ENCODE peak calls at places on chromosomes 16 and 17, in four cellular contexts. One of them, this sample, is unnamed.

GRCh38 chr16:19911204-19911603 is 26.6 kb upstream of the GPRC5B start:
- DNase-seq in K562: no peak
- DNase-seq in SK-N-SH: no peak
- DNase-seq in WTC11: no peak
- DNase-seq in this sample: no peak

GRCh38 chr16:21708533-21709115 is 44.9 kb downstream of the OTOA start:
- DNase-seq in K562: peak; percentile 75
- DNase-seq in WTC11: peak; percentile 82
- DNase-seq in SK-N-SH: peak; percentile 65
- DNase-seq in this sample: peak; percentile 90

GRCh38 chr17:69269174-69269998 is 40.8 kb upstream of the ABCA10 start:
- DNase-seq in WTC11: no peak
- DNase-seq in SK-N-SH: no peak
- DNase-seq in K562: no peak
- DNase-seq in this sample: no peak

GRCh38 chr17:28864991-28865849 is 10.4 kb downstream of the ERAL1 start:
- DNase-seq in WTC11: no peak
- DNase-seq in SK-N-SH: no peak
- DNase-seq in K562: peak; percentile 99
- DNase-seq in this sample: no peak

GRCh38 chr17:22470411-22471175 is 778.3 kb downstream of the KCNJ18 start:
- DNase-seq in SK-N-SH: no peak
- DNase-seq in K562: no peak
- DNase-seq in WTC11: no peak
- DNase-seq in this sample: no peak

GRCh38 chr16:71767060-71767900 is 41.4 kb downstream of the AP1G1 start:
- DNase-seq in WTC11: no peak
- DNase-seq in K562: no peak
- DNase-seq in SK-N-SH: no peak
- DNase-seq in this sample: no peak

GRCh38 chr17:45332989-45333701 is 16.3 kb upstream of the MAP3K14 start:
- DNase-seq in WTC11: no peak
- DNase-seq in K562: peak; percentile 96
- DNase-seq in SK-N-SH: no peak
- DNase-seq in this sample: no peak

GRCh38 chr17:28256370-28256769 is 62.6 kb upstream of the TMEM97 start:
- DNase-seq in K562: no peak
- DNase-seq in WTC11: no peak
- DNase-seq in SK-N-SH: no peak
- DNase-seq in this sample: no peak

GRCh38 chr16:84922351-84923135 is 88.8 kb downstream of the ZDHHC7 start:
- DNase-seq in WTC11: no peak
- DNase-seq in K562: peak; percentile 42
- DNase-seq in SK-N-SH: peak; percentile 88
- DNase-seq in this sample: no peak

GRCh38 chr17:73307130-73307529 is 4.7 kb downstream of the CDC42EP4 start:
- DNase-seq in SK-N-SH: no peak
- DNase-seq in WTC11: no peak
- DNase-seq in K562: no peak
- DNase-seq in this sample: no peak

GRCh38 chr17:64133546-64134215 is 3.7 kb upstream of the ERN1 start:
- DNase-seq in WTC11: no peak
- DNase-seq in SK-N-SH: peak; percentile 80
- DNase-seq in K562: peak; percentile 77
- DNase-seq in this sample: no peak

GRCh38 chr16:86874141-86874540 is 295.8 kb downstream of the FOXL1 start:
- DNase-seq in K562: peak; percentile 39
- DNase-seq in WTC11: peak; percentile 80
- DNase-seq in SK-N-SH: peak; percentile 62
- DNase-seq in this sample: peak; percentile 90

GRCh38 chr16:80948886-80949502 is 57.7 kb downstream of the CMC2 start:
- DNase-seq in K562: peak; percentile 81
- DNase-seq in SK-N-SH: peak; percentile 44
- DNase-seq in WTC11: peak; percentile 82
- DNase-seq in this sample: peak; percentile 88

GRCh38 chr16:17369441-17369951 is 101.3 kb downstream of the XYLT1 start:
- DNase-seq in SK-N-SH: no peak
- DNase-seq in WTC11: no peak
- DNase-seq in K562: no peak
- DNase-seq in this sample: no peak

GRCh38 chr17:44217738-44218343 is 1.6 kb downstream of the UBTF start:
- DNase-seq in K562: no peak
- DNase-seq in WTC11: no peak
- DNase-seq in SK-N-SH: no peak
- DNase-seq in this sample: no peak

GRCh38 chr17:27938864-27939263 is 45.7 kb upstream of the LYRM9 start:
- DNase-seq in K562: no peak
- DNase-seq in SK-N-SH: no peak
- DNase-seq in WTC11: no peak
- DNase-seq in this sample: no peak

GRCh38 chr16:24471616-24472015 is 67.8 kb upstream of the RBBP6 start:
- DNase-seq in WTC11: no peak
- DNase-seq in K562: no peak
- DNase-seq in SK-N-SH: no peak
- DNase-seq in this sample: no peak

GRCh38 chr17:41906465-41907184 is 12.1 kb downstream of the ACLY start:
- DNase-seq in SK-N-SH: no peak
- DNase-seq in K562: no peak
- DNase-seq in WTC11: no peak
- DNase-seq in this sample: no peak

GRCh38 chr16:68146583-68146982 is 61.4 kb downstream of the NFATC3 start:
- DNase-seq in WTC11: no peak
- DNase-seq in SK-N-SH: peak; percentile 50
- DNase-seq in K562: peak; percentile 21
- DNase-seq in this sample: no peak

GRCh38 chr17:65457635-65458257 is 103.7 kb downstream of the AXIN2 start:
- DNase-seq in WTC11: no peak
- DNase-seq in SK-N-SH: no peak
- DNase-seq in K562: no peak
- DNase-seq in this sample: no peak

GRCh38 chr17:38914741-38915638 is 10.4 kb upstream of the LASP1NB start:
- DNase-seq in WTC11: peak; percentile 62
- DNase-seq in K562: no peak
- DNase-seq in SK-N-SH: peak; percentile 67
- DNase-seq in this sample: no peak

GRCh38 chr17:77746901-77747620 is 211.4 kb upstream of the TNRC6C start:
- DNase-seq in WTC11: peak; percentile 12
- DNase-seq in SK-N-SH: no peak
- DNase-seq in K562: no peak
- DNase-seq in this sample: no peak

GRCh38 chr16:13178318-13178717 is 276.9 kb downstream of the SHISA9 start:
- DNase-seq in WTC11: no peak
- DNase-seq in K562: no peak
- DNase-seq in SK-N-SH: no peak
- DNase-seq in this sample: no peak

GRCh38 chr16:24819462-24820040 is 26.2 kb upstream of the SLC5A11 start:
- DNase-seq in WTC11: no peak
- DNase-seq in SK-N-SH: no peak
- DNase-seq in K562: no peak
- DNase-seq in this sample: no peak

GRCh38 chr16:1561836-1562235 is 28.4 kb downstream of the TMEM204 start:
- DNase-seq in SK-N-SH: no peak
- DNase-seq in WTC11: no peak
- DNase-seq in K562: no peak
- DNase-seq in this sample: no peak

GRCh38 chr16:19127205-19127604 is 13.4 kb downstream of the ITPRIPL2 start:
- DNase-seq in SK-N-SH: no peak
- DNase-seq in K562: no peak
- DNase-seq in WTC11: no peak
- DNase-seq in this sample: no peak

GRCh38 chr17:41600318-41600717 is 12.2 kb downstream of the KRT16 start:
- DNase-seq in WTC11: no peak
- DNase-seq in SK-N-SH: no peak
- DNase-seq in K562: no peak
- DNase-seq in this sample: no peak

GRCh38 chr17:49904904-49905303 is 57.0 kb upstream of the TAC4 start:
- DNase-seq in K562: no peak
- DNase-seq in SK-N-SH: no peak
- DNase-seq in WTC11: no peak
- DNase-seq in this sample: no peak

GRCh38 chr17:46039592-46040186 is 40.6 kb downstream of the STH start:
- DNase-seq in SK-N-SH: no peak
- DNase-seq in WTC11: no peak
- DNase-seq in K562: peak; percentile 22
- DNase-seq in this sample: no peak

GRCh38 chr16:86411878-86412277 is 98.4 kb upstream of the FOXF1 start:
- DNase-seq in K562: no peak
- DNase-seq in SK-N-SH: no peak
- DNase-seq in WTC11: no peak
- DNase-seq in this sample: no peak

GRCh38 chr16:67667817-67668494 is 1.3 kb downstream of the C16orf86 start:
- DNase-seq in WTC11: peak; percentile 82
- DNase-seq in SK-N-SH: peak; percentile 95
- DNase-seq in K562: peak; percentile 88
- DNase-seq in this sample: peak; percentile 81

GRCh38 chr17:59149841-59150511 is 5.0 kb downstream of the SKA2 start:
- DNase-seq in SK-N-SH: no peak
- DNase-seq in K562: no peak
- DNase-seq in WTC11: no peak
- DNase-seq in this sample: no peak

GRCh38 chr17:39755550-39756375 is 18.0 kb downstream of the GRB7 start:
- DNase-seq in K562: no peak
- DNase-seq in WTC11: no peak
- DNase-seq in SK-N-SH: no peak
- DNase-seq in this sample: no peak

GRCh38 chr17:29734640-29735039 is 111.9 kb upstream of the CORO6 start:
- DNase-seq in SK-N-SH: no peak
- DNase-seq in WTC11: no peak
- DNase-seq in K562: no peak
- DNase-seq in this sample: no peak

GRCh38 chr17:2805961-2806360 is 9.7 kb downstream of the RAP1GAP2 start:
- DNase-seq in SK-N-SH: no peak
- DNase-seq in K562: no peak
- DNase-seq in WTC11: no peak
- DNase-seq in this sample: no peak

GRCh38 chr17:2800367-2800766 is 4.1 kb downstream of the RAP1GAP2 start:
- DNase-seq in WTC11: no peak
- DNase-seq in SK-N-SH: no peak
- DNase-seq in K562: no peak
- DNase-seq in this sample: no peak

GRCh38 chr17:2804912-2805311 is 8.7 kb downstream of the RAP1GAP2 start:
- DNase-seq in K562: no peak
- DNase-seq in WTC11: no peak
- DNase-seq in SK-N-SH: no peak
- DNase-seq in this sample: no peak

GRCh38 chr17:2802574-2802973 is 6.3 kb downstream of the RAP1GAP2 start:
- DNase-seq in K562: no peak
- DNase-seq in SK-N-SH: no peak
- DNase-seq in WTC11: no peak
- DNase-seq in this sample: no peak

DNA sequence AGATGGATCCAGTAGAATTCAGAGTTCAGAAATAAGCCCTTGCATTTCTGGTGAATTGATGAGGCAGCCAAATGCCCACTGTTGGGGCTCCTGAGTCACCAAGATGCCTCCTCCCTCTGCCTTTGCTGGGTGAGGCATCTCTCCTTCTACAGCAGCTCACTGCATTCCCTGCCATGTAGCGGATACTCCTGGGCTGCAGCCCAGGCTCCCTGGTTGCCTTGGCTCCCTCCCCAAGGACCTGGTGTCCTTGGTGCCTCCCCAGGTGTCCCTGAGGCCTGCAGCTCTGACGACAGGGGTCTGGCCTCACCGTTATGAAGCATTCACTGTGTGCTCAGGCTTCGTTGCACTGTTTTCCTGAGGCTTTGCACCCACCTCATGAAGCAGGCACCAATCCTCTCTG is 7.7 kb downstream of the RAP1GAP2 start:
- DNase-seq in WTC11: no peak
- DNase-seq in SK-N-SH: no peak
- DNase-seq in K562: no peak
- DNase-seq in this sample: no peak
- TF ChIP-seq TEAD4 in WTC11: no peak
- TF ChIP-seq TEAD4 in SK-N-SH: no peak
- TF ChIP-seq TEAD4 in K562: no peak
- TF ChIP-seq TEAD4 in this sample: no peak

DNA sequence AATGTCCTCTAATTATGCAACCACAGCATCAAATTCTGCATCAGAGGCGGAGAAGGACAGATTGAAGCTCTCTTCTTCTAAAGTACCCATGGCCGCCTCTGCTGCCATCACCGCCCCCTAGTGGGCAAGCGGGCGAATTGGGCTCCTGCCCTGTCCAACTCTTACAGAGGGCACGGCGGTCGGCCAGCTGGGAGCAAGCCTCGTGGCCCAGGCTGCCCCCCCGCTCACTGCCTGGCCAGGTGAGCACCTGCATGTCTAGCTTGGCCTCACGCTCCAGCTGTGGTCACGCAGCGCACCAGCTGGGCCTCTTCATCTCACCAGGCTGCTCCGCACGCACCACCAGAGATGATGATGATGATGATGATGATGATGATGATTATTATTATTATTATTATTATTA is 146.1 kb upstream of the TOM1L1 start:
- DNase-seq in WTC11: peak; percentile 48
- DNase-seq in SK-N-SH: peak; percentile 34
- DNase-seq in K562: peak; percentile 47
- DNase-seq in this sample: no peak
- TF ChIP-seq TEAD4 in WTC11: no peak
- TF ChIP-seq TEAD4 in SK-N-SH: no peak
- TF ChIP-seq TEAD4 in K562: no peak
- TF ChIP-seq TEAD4 in this sample: no peak

GRCh38 chr16:28623172-28623711 is 13.4 kb upstream of the SULT1A1 start:
- DNase-seq in WTC11: peak; percentile 64
- DNase-seq in K562: no peak
- DNase-seq in SK-N-SH: no peak
- DNase-seq in this sample: no peak
- TF ChIP-seq TEAD4 in WTC11: no peak
- TF ChIP-seq TEAD4 in K562: no peak
- TF ChIP-seq TEAD4 in SK-N-SH: no peak
- TF ChIP-seq TEAD4 in this sample: no peak

DNA sequence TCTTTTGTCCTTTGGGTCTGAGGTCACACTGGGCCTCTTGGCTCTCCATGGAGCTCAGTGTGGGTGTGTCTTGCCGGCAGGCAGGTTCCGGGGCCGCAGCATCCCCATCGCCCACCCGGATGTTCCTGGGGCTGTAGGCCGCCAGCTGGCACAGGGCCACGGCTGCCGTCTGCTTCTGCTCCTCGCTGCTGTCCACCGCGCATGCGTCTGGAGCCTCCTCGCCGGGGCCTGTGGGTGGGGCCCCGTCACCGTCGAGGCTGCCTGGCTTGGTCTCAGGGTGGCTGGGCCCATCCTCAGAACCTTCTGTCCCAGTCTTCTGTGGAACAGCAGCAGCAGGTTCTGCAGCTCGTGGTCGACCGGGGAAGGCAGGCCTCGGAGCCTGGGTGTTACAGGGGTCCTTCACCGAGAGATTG is 9.6 kb downstream of the ZNF750 start:
- DNase-seq in WTC11: no peak
- DNase-seq in SK-N-SH: peak; percentile 99
- DNase-seq in K562: no peak
- DNase-seq in this sample: no peak
- TF ChIP-seq TEAD4 in WTC11: no peak
- TF ChIP-seq TEAD4 in SK-N-SH: no peak
- TF ChIP-seq TEAD4 in K562: no peak
- TF ChIP-seq TEAD4 in this sample: no peak

This sample was measured in H1.